ENCODE peak calls at places on chromosomes 1 and 21, in six cellular contexts. I is thoracic aorta, J is tibial nerve, Y is heart right ventricle, S is DND-41, D is fibroblast of lung. N is an unnamed sample.

GRCh38 chr1:117572546-117572945 is 33.3 kb upstream of the TENT5C start:
- DNase-seq in J (no peak), S (peak; percentile 27), Y (no peak), I (no peak), D (no peak), N (no peak)

GRCh38 chr1:54277451-54278355 is 77.7 kb downstream of the MRPL37 start:
- DNase-seq in S (no peak), I (no peak), Y (no peak), J (no peak), D (no peak), N (peak; percentile 17)

GRCh38 chr1:20184997-20185833 is 681 bp upstream of the UBXN10 start:
- DNase-seq in I (no peak), D (no peak), S (peak; percentile 76), Y (no peak), J (no peak), N (no peak)

GRCh38 chr1:239386453-239387303 is at the start of gene CHRM3:
- DNase-seq in J (no peak), S (no peak), Y (peak; percentile 11), I (no peak), D (peak; percentile 74), N (no peak)

GRCh38 chr1:63327417-63328139 is 5.2 kb downstream of the FOXD3 start:
- DNase-seq in Y (no peak), J (no peak), I (no peak), D (peak; percentile 30), S (peak; percentile 31), N (peak; percentile 59)

GRCh38 chr1:174982971-174983689 is 16.6 kb upstream of the CACYBP start:
- DNase-seq in I (no peak), D (peak; percentile 22), J (no peak), S (peak; percentile 36), Y (no peak), N (peak; percentile 67)

GRCh38 chr21:38970765-38971164 is 165.0 kb downstream of the ETS2 start:
- DNase-seq in D (no peak), I (no peak), S (no peak), J (no peak), Y (no peak), N (no peak)

GRCh38 chr1:155051342-155051776 is 243 bp downstream of the ADAM15 start:
- DNase-seq in Y (no peak), D (no peak), S (no peak), J (no peak), I (no peak), N (no peak)

GRCh38 chr1:213284626-213285025 is 233.6 kb downstream of the RPS6KC1 start:
- DNase-seq in S (no peak), D (peak; percentile 64), J (no peak), I (no peak), Y (no peak), N (peak; percentile 57)

GRCh38 chr1:50156241-50157010 is 47.7 kb downstream of the ELAVL4 start:
- DNase-seq in I (no peak), D (no peak), Y (no peak), J (no peak), S (no peak), N (peak; percentile 42)

GRCh38 chr1:172308577-172308976 is 111.9 kb upstream of the C1orf105 start:
- DNase-seq in S (no peak), Y (no peak), I (no peak), D (no peak), J (no peak), N (no peak)

GRCh38 chr1:213281610-213282316 is 230.7 kb downstream of the RPS6KC1 start:
- DNase-seq in J (no peak), Y (no peak), D (no peak), S (no peak), I (no peak), N (no peak)

GRCh38 chr1:17021896-17022295 is 10.2 kb upstream of the ATP13A2 start:
- DNase-seq in D (no peak), I (no peak), Y (no peak), J (no peak), S (no peak), N (no peak)

GRCh38 chr1:240612811-240613210 is 856 bp upstream of the GREM2 start:
- DNase-seq in Y (no peak), S (no peak), D (peak; percentile 40), J (no peak), I (no peak), N (peak; percentile 38)

GRCh38 chr1:24966724-24967346 is 36.8 kb upstream of the RUNX3 start:
- DNase-seq in D (peak; percentile 93), I (no peak), S (no peak), J (no peak), Y (no peak), N (peak; percentile 85)
- TF ChIP-seq CTCF in D (no peak), I (no peak), S (no peak), J (no peak), Y (no peak), N (no peak)

DNA sequence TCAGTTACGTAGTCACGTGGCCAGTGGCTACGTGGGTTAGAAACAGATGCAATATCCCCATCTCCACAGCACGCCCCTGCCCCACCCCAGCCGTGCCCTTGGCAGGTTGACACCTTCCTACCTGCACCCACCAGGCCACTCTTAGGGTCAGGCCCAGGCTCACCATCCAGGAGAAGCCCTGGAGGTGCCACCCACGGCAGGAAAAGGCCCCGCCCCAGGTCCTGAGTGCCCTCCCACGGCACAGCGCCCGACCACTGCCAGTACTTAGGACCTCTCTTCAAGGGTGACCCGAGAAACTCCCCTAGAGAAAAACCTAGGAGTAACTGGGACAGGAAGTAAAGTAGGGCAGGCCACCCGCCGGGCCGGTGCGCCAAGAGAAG is 1.5 kb downstream of the C1orf35 start:
- DNase-seq in S (no peak), I (no peak), D (no peak), Y (no peak), J (no peak), N (no peak)
- H3K4me3 ChIP-seq in S (no peak overlapping the region), I (peak overlapping the region; percentile 92), D (no peak overlapping the region), Y (peak overlapping the region; percentile 78), J (no peak overlapping the region), N (peak overlapping the region; percentile 78)

GRCh38 chr21:42411891-42412635 is 8.4 kb downstream of the UBASH3A start:
- DNase-seq in I (no peak), S (no peak), D (peak; percentile 33), J (no peak), Y (no peak), N (no peak)

GRCh38 chr21:42409366-42409765 is 5.7 kb downstream of the UBASH3A start:
- DNase-seq in S (no peak), Y (no peak), J (no peak), D (no peak), I (no peak), N (no peak)

GRCh38 chr21:42412636-42412933 is 8.9 kb downstream of the UBASH3A start:
- DNase-seq in Y (no peak), I (no peak), S (no peak), J (no peak), D (no peak), N (no peak)

GRCh38 chr21:42413093-42413492 is 9.4 kb downstream of the UBASH3A start:
- DNase-seq in I (no peak), S (no peak), Y (no peak), D (no peak), J (no peak), N (no peak)

GRCh38 chr21:42411197-42411869 is 7.6 kb downstream of the UBASH3A start:
- DNase-seq in J (no peak), S (peak; percentile 52), I (no peak), Y (no peak), D (no peak), N (no peak)
- TF ChIP-seq CTCF in J (no peak), S (peak; percentile 49), I (no peak), Y (no peak), D (no peak), N (no peak)

DNA sequence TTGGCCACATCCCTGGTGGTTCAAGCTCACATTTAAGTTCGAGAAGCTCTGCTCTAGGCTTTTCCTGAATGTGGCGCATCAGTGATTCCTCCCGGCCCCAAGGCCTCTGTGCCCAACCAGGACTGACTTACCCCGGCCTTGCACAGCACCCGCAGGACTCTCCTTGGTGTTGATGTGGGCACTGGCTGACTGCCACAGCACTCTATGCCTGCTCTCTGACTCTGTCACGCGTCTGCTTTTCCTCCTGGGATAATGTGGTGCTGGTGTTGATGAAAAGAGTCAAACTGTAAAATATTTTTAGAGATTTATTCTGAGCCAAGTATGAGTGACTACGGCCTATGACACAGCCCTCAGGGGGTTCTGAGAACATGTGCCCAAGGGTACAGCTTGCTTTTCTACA is 15.4 kb upstream of the SLC2A5 start:
- DNase-seq in I (peak; percentile 67), J (no peak), S (no peak), D (peak; percentile 37), Y (peak; percentile 66), N (no peak)
- H3K4me3 ChIP-seq in I (no peak overlapping the region), J (no peak overlapping the region), S (no peak overlapping the region), D (no peak overlapping the region), Y (no peak overlapping the region), N (no peak overlapping the region)

GRCh38 chr1:4830756-4831155 is 176.3 kb downstream of the AJAP1 start:
- DNase-seq in J (no peak), Y (no peak), I (no peak), S (no peak), D (no peak), N (no peak)

GRCh38 chr1:4820543-4820942 is 166.1 kb downstream of the AJAP1 start:
- DNase-seq in I (no peak), Y (no peak), J (no peak), D (no peak), S (no peak), N (no peak)

DNA sequence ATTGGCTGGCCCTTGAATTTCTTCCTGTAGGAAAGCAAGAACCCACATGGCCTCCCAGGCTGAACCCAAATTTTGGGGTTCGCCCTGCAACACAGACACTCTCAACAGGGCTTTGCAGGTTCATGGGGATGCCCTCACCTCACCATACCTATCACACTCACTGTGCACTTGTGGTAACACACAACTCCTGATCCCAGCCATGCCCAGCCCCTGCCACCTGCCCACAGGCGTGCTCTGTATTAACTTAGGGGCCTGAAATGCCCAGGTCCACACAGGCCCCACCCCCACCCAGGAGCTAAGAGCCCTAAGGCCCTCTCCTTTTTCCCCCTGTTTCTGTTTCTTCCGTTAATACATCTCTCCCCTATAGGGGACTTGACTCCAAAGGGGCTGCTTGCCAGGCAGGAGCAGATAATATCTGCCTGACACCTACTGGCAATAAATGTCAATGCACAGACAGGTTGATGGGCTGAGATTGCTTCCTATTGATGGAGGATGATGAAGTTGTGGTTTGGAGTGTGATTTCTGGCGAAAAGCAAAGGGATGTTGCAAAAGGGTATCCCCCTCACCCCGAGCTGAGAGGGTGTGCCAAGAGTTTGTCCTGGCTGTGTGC is 171.5 kb downstream of the AJAP1 start:
- DNase-seq in J (no peak), S (no peak), Y (no peak), I (no peak), D (no peak), N (no peak)
- TF ChIP-seq CTCF in J (peak; percentile 14), S (peak; percentile 64), Y (peak; percentile 29), I (no peak), D (no peak), N (no peak)

GRCh38 chr1:55867444-55867843 is 652.3 kb upstream of the USP24 start:
- DNase-seq in D (no peak), Y (no peak), J (no peak), S (no peak), I (no peak), N (peak; percentile 53)
- H3K4me3 ChIP-seq in D (no peak overlapping the region), Y (no peak overlapping the region), J (no peak overlapping the region), S (no peak overlapping the region), I (no peak overlapping the region), N (no peak overlapping the region)

N was measured in fibroblast of mammary gland.